ENCODE peak calls at places on chromosomes 13 and 19, in six cellular contexts. A, U, V, Y, H and W are unnamed samples.
A peak's percentile ranks its signal among the peaks of the same experiment; 100 is the strongest.

GRCh38 chr19:52648336-52648990 is 10.3 kb upstream of the ZNF83 start:
- DNase-seq in A (no peak), U (no peak), V (peak; percentile 68), Y (no peak), H (peak; percentile 61), W (peak; percentile 55)

GRCh38 chr19:46383171-46383815 is 30.1 kb downstream of the CCDC8 start:
- DNase-seq in A (no peak), U (peak; percentile 20), V (no peak), Y (no peak), H (no peak), W (no peak)

GRCh38 chr19:40225440-40226305 is 816 bp downstream of the CCNP start:
- DNase-seq in A (no peak), U (no peak), V (peak; percentile 37), Y (no peak), H (no peak), W (no peak)

GRCh38 chr19:10796653-10797052 is 39.4 kb downstream of the TMED1 start:
- DNase-seq in A (no peak), U (no peak), V (no peak), Y (no peak), H (no peak), W (no peak)

GRCh38 chr13:57437587-57437986 is 194.0 kb upstream of the PCDH17 start:
- DNase-seq in A (no peak), U (peak; percentile 22), V (no peak), Y (no peak), H (no peak), W (no peak)

GRCh38 chr13:44932171-44932849 is 57.0 kb downstream of the NUFIP1 start:
- DNase-seq in A (no peak), U (no peak), V (peak; percentile 72), Y (no peak), H (peak; percentile 55), W (no peak)

GRCh38 chr19:13917888-13918406 is 11.9 kb downstream of the CC2D1A start:
- DNase-seq in A (no peak), U (no peak), V (no peak), Y (no peak), H (no peak), W (no peak)

GRCh38 chr13:113561417-113562084 is 23.0 kb upstream of the TFDP1 start:
- DNase-seq in A (peak; percentile 41), U (no peak), V (no peak), Y (no peak), H (no peak), W (no peak)

DNA sequence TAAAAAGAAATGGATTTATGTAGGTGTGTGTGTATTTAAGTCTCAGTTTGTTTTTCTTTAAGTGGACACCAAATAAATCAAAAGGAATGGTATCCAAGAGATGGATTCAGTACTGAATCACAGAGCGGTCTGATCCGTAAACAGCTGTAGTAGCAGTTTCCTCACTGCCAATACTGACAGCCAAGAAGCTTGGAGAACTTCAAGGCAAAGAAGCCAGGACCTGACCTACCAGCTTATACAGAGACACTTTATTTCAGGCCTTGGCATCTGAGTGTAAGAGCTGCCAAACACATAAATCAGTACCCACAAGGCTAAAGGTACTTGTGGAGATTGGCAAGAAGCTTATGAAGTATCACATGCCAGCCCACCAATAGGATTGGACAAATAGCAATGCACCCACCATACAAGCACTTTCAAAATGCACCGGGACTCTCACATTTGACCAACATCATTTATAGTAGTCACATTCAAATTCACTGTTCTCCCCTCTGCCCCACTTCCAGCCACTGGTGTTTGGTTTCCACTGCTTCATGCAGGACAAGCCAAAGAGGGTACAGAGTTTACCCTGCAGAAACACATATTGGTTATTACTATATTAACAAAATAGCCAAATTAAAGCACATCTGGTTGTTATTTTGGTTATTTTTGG is 357.9 kb downstream of the KLF12 start:
- DNase-seq in A (no peak), U (no peak), V (peak; percentile 12), Y (no peak), H (no peak), W (no peak)
- H4K91ac ChIP-seq in A (no peak overlapping the region), U (no peak overlapping the region), V (no peak overlapping the region), Y (no peak overlapping the region), H (no peak overlapping the region), W (no peak overlapping the region)

GRCh38 chr19:49155830-49156346 is 692 bp upstream of the HRC start:
- DNase-seq in A (peak; percentile 60), U (peak; percentile 56), V (no peak), Y (no peak), H (no peak), W (no peak)

GRCh38 chr19:49154279-49154678 is 917 bp downstream of the HRC start:
- DNase-seq in A (no peak), U (no peak), V (no peak), Y (no peak), H (no peak), W (no peak)

GRCh38 chr19:49153167-49153809 is 1.9 kb downstream of the HRC start:
- DNase-seq in A (no peak), U (no peak), V (no peak), Y (no peak), H (no peak), W (no peak)

GRCh38 chr19:49157445-49158224 is at the start of gene TRPM4:
- DNase-seq in A (peak; percentile 95), U (peak; percentile 92), V (peak; percentile 61), Y (peak; percentile 83), H (peak; percentile 83), W (peak; percentile 89)

GRCh38 chr19:49155005-49155826 is at the start of gene HRC:
- DNase-seq in A (peak; percentile 51), U (peak; percentile 52), V (no peak), Y (no peak), H (no peak), W (peak; percentile 17)
- H3K9ac ChIP-seq in A (no peak within 1 kb of the TSS), U (no peak within 1 kb of the TSS), V (no peak within 1 kb of the TSS), Y (no peak within 1 kb of the TSS), H (no peak within 1 kb of the TSS), W (no peak within 1 kb of the TSS)

GRCh38 chr13:110017379-110017778 is 231.0 kb upstream of the IRS2 start:
- DNase-seq in A (no peak), U (peak; percentile 60), V (peak; percentile 95), Y (no peak), H (peak; percentile 90), W (peak; percentile 61)
- H2AFZ ChIP-seq in A (no peak overlapping the region), U (no peak overlapping the region), V (peak overlapping the region; percentile 87), Y (peak overlapping the region; percentile 18), H (no peak overlapping the region), W (no peak overlapping the region)

DNA sequence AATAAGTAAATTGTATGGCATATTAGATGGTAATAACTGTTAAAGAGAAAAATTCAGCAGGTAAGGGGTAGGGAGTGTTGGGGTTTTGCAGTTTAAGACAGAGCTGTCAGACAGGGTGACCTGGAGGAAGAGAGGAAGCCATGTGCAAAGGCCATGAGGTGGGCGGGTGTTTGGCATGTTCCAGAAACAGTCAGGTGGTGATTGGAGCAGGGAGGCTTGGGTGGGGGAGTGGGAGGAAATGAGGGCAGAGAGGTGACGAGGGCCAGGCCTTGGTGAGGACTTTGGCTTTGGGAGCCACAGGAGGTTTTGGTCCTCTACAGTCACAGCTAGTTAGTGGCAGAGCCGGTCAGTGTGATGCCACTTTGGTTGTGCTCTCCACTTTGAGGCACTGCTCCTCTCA is 20.1 kb downstream of the RYR1 start:
- DNase-seq in A (no peak), U (no peak), V (no peak), Y (no peak), H (no peak), W (no peak)
- H4K91ac ChIP-seq in A (no peak overlapping the region), U (no peak overlapping the region), V (no peak overlapping the region), Y (no peak overlapping the region), H (no peak overlapping the region), W (no peak overlapping the region)

GRCh38 chr19:47695533-47696262 is 17.5 kb upstream of the EHD2 start:
- DNase-seq in A (no peak), U (no peak), V (no peak), Y (no peak), H (no peak), W (no peak)
- H3K9ac ChIP-seq in A (no peak overlapping the region), U (no peak overlapping the region), V (no peak overlapping the region), Y (peak overlapping the region; percentile 60), H (no peak overlapping the region), W (no peak overlapping the region)

DNA sequence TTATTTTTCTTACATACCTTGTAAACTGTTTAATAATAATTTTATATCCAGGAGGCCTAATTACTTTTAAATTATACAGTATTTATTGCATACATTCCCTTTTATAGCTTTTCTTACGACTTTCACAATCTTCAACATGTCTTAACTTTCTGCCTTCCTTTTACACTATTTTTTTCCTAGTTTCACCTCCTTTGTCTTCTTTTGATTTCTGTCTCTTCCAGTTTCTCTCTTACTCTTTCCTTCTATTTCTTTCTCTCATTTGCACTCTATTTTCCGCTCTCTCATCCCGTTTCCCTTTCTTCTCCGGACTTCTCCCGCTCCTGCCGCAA is 11.5 kb downstream of the ZNF552 start:
- DNase-seq in A (no peak), U (no peak), V (no peak), Y (no peak), H (no peak), W (no peak)
- H2AFZ ChIP-seq in A (no peak overlapping the region), U (no peak overlapping the region), V (peak overlapping the region; percentile 93), Y (peak overlapping the region; percentile 86), H (no peak overlapping the region), W (no peak overlapping the region)

GRCh38 chr13:89052699-89053098 is 1381.5 kb downstream of the SLITRK5 start:
- DNase-seq in A (no peak), U (no peak), V (no peak), Y (no peak), H (no peak), W (no peak)

GRCh38 chr13:89057862-89058261 is 1386.7 kb downstream of the SLITRK5 start:
- DNase-seq in A (no peak), U (no peak), V (no peak), Y (no peak), H (no peak), W (no peak)

GRCh38 chr13:89061821-89062220 is 1390.7 kb downstream of the SLITRK5 start:
- DNase-seq in A (no peak), U (no peak), V (no peak), Y (no peak), H (no peak), W (no peak)

GRCh38 chr13:89053418-89053817 is 1382.2 kb downstream of the SLITRK5 start:
- DNase-seq in A (no peak), U (no peak), V (no peak), Y (no peak), H (no peak), W (no peak)

GRCh38 chr13:89057274-89057673 is 1386.1 kb downstream of the SLITRK5 start:
- DNase-seq in A (no peak), U (no peak), V (no peak), Y (no peak), H (no peak), W (no peak)
- H4K91ac ChIP-seq in A (no peak overlapping the region), U (no peak overlapping the region), V (no peak overlapping the region), Y (no peak overlapping the region), H (no peak overlapping the region), W (no peak overlapping the region)

GRCh38 chr19:3370728-3371591 is 4.6 kb downstream of the NFIC start:
- DNase-seq in A (no peak), U (no peak), V (no peak), Y (no peak), H (no peak), W (no peak)
- H3K9ac ChIP-seq in A (no peak overlapping the region), U (no peak overlapping the region), V (peak overlapping the region; percentile 63), Y (no peak overlapping the region), H (peak overlapping the region; percentile 86), W (no peak overlapping the region)

GRCh38 chr19:48102870-48103751 is 7.5 kb downstream of the PLA2G4C start:
- DNase-seq in A (peak; percentile 85), U (peak; percentile 72), V (peak; percentile 49), Y (peak; percentile 56), H (no peak), W (peak; percentile 64)
- H2AFZ ChIP-seq in A (peak overlapping the region; percentile 86), U (peak overlapping the region; percentile 97), V (peak overlapping the region; percentile 1), Y (peak overlapping the region; percentile 63), H (no peak overlapping the region), W (no peak overlapping the region)